ENCODE peak calls at places on chromosomes 16 and 17, in four cellular contexts. One of them, this sample, is unnamed.

GRCh38 chr17:63124536-63124935 is 158.5 kb downstream of the TANC2 start:
- DNase-seq in ovary: no peak
- DNase-seq in transverse colon: no peak
- DNase-seq in spleen: no peak
- DNase-seq in this sample: no peak

GRCh38 chr17:33082529-33083148 is 91.0 kb downstream of the SPACA3 start:
- DNase-seq in transverse colon: no peak
- DNase-seq in ovary: no peak
- DNase-seq in spleen: no peak
- DNase-seq in this sample: no peak

GRCh38 chr16:84503751-84504395 is 586 bp downstream of the MEAK7 start:
- DNase-seq in transverse colon: no peak
- DNase-seq in ovary: no peak
- DNase-seq in spleen: peak
- DNase-seq in this sample: no peak

GRCh38 chr17:70521821-70522256 is 352.5 kb downstream of the KCNJ2 start:
- DNase-seq in ovary: no peak
- DNase-seq in transverse colon: peak
- DNase-seq in spleen: no peak
- DNase-seq in this sample: peak

GRCh38 chr16:55655709-55656694 is at the start of gene SLC6A2:
- DNase-seq in transverse colon: no peak
- DNase-seq in spleen: no peak
- DNase-seq in ovary: no peak
- DNase-seq in this sample: no peak

GRCh38 chr17:35447494-35447893 is 1.1 kb downstream of the SLFN13 start:
- DNase-seq in transverse colon: no peak
- DNase-seq in spleen: no peak
- DNase-seq in ovary: no peak
- DNase-seq in this sample: no peak

GRCh38 chr17:37802712-37803416 is 58.0 kb upstream of the HNF1B start:
- DNase-seq in ovary: no peak
- DNase-seq in transverse colon: no peak
- DNase-seq in spleen: no peak
- DNase-seq in this sample: no peak

GRCh38 chr17:54451051-54451450 is 449.6 kb upstream of the TOM1L1 start:
- DNase-seq in spleen: no peak
- DNase-seq in ovary: no peak
- DNase-seq in transverse colon: no peak
- DNase-seq in this sample: no peak

GRCh38 chr17:9843152-9844010 is 17.7 kb downstream of the GLP2R start:
- DNase-seq in ovary: no peak
- DNase-seq in transverse colon: no peak
- DNase-seq in spleen: no peak
- DNase-seq in this sample: no peak

GRCh38 chr17:27861979-27862378 is 31.2 kb downstream of the LYRM9 start:
- DNase-seq in ovary: no peak
- DNase-seq in spleen: no peak
- DNase-seq in transverse colon: peak
- DNase-seq in this sample: peak

GRCh38 chr17:28717578-28718316 is at the start of gene RAB34:
- DNase-seq in transverse colon: peak
- DNase-seq in spleen: peak
- DNase-seq in ovary: peak
- DNase-seq in this sample: peak

GRCh38 chr17:79977161-79977631 is 58.5 kb downstream of the TBC1D16 start:
- DNase-seq in spleen: no peak
- DNase-seq in transverse colon: no peak
- DNase-seq in ovary: no peak
- DNase-seq in this sample: no peak

GRCh38 chr16:67857547-67858233 is 10.2 kb upstream of the CENPT start:
- DNase-seq in transverse colon: peak
- DNase-seq in spleen: no peak
- DNase-seq in ovary: no peak
- DNase-seq in this sample: peak

GRCh38 chr17:48283390-48283789 is 146.6 kb downstream of the SKAP1 start:
- DNase-seq in transverse colon: no peak
- DNase-seq in spleen: no peak
- DNase-seq in ovary: no peak
- DNase-seq in this sample: no peak

GRCh38 chr17:60311186-60311585 is 80.7 kb downstream of the USP32 start:
- DNase-seq in spleen: no peak
- DNase-seq in ovary: no peak
- DNase-seq in transverse colon: no peak
- DNase-seq in this sample: no peak

GRCh38 chr16:14051110-14051729 is 19.9 kb upstream of the MRTFB start:
- DNase-seq in ovary: no peak
- DNase-seq in transverse colon: no peak
- DNase-seq in spleen: no peak
- DNase-seq in this sample: no peak

GRCh38 chr16:25158401-25158800 is 46.9 kb downstream of the LCMT1 start:
- DNase-seq in transverse colon: no peak
- DNase-seq in spleen: no peak
- DNase-seq in ovary: no peak
- DNase-seq in this sample: no peak

GRCh38 chr16:22938647-22939046 is 124.7 kb downstream of the HS3ST2 start:
- DNase-seq in ovary: no peak
- DNase-seq in transverse colon: no peak
- DNase-seq in spleen: no peak
- DNase-seq in this sample: no peak

GRCh38 chr16:49914697-49915096 is 58.8 kb upstream of the ZNF423 start:
- DNase-seq in ovary: no peak
- DNase-seq in spleen: no peak
- DNase-seq in transverse colon: no peak
- DNase-seq in this sample: no peak

GRCh38 chr17:38751803-38752118 is 780 bp upstream of the PSMB3 start:
- DNase-seq in spleen: peak
- DNase-seq in ovary: peak
- DNase-seq in transverse colon: peak
- DNase-seq in this sample: peak

GRCh38 chr16:87056083-87056482 is 261.1 kb downstream of the C16orf95 start:
- DNase-seq in ovary: no peak
- DNase-seq in transverse colon: no peak
- DNase-seq in spleen: no peak
- DNase-seq in this sample: no peak

GRCh38 chr16:73196670-73197069 is 148.7 kb upstream of the ZFHX3 start:
- DNase-seq in transverse colon: peak
- DNase-seq in spleen: no peak
- DNase-seq in ovary: no peak
- DNase-seq in this sample: peak

GRCh38 chr17:67503184-67503583 is 126.1 kb downstream of the PITPNC1 start:
- DNase-seq in ovary: no peak
- DNase-seq in spleen: no peak
- DNase-seq in transverse colon: no peak
- DNase-seq in this sample: no peak

GRCh38 chr17:44069974-44070454 is 521 bp upstream of the G6PC3 start:
- DNase-seq in ovary: no peak
- DNase-seq in spleen: no peak
- DNase-seq in transverse colon: no peak
- DNase-seq in this sample: no peak

GRCh38 chr16:81586976-81587625 is 142.5 kb downstream of the CMIP start:
- DNase-seq in spleen: no peak
- DNase-seq in transverse colon: no peak
- DNase-seq in ovary: no peak
- DNase-seq in this sample: no peak

GRCh38 chr17:81821603-81822311 is 11.3 kb downstream of the MCRIP1 start:
- DNase-seq in ovary: peak
- DNase-seq in spleen: peak
- DNase-seq in transverse colon: peak
- DNase-seq in this sample: peak

GRCh38 chr17:16352303-16352837 is 899 bp downstream of the CENPV start:
- DNase-seq in transverse colon: peak
- DNase-seq in spleen: peak
- DNase-seq in ovary: peak
- DNase-seq in this sample: peak

GRCh38 chr17:35743911-35744328 is 9.1 kb downstream of the GAS2L2 start:
- DNase-seq in ovary: no peak
- DNase-seq in transverse colon: no peak
- DNase-seq in spleen: no peak
- DNase-seq in this sample: no peak

GRCh38 chr16:15829460-15829859 is 27.4 kb downstream of the MYH11 start:
- DNase-seq in transverse colon: peak
- DNase-seq in ovary: peak
- DNase-seq in spleen: peak
- DNase-seq in this sample: peak

GRCh38 chr16:49600976-49601375 is 227.4 kb downstream of the C16orf78 start:
- DNase-seq in spleen: peak
- DNase-seq in transverse colon: no peak
- DNase-seq in ovary: no peak
- DNase-seq in this sample: no peak

GRCh38 chr17:17361543-17362511 is 58.7 kb downstream of the NT5M start:
- DNase-seq in spleen: peak
- DNase-seq in transverse colon: no peak
- DNase-seq in ovary: no peak
- DNase-seq in this sample: no peak

DNA sequence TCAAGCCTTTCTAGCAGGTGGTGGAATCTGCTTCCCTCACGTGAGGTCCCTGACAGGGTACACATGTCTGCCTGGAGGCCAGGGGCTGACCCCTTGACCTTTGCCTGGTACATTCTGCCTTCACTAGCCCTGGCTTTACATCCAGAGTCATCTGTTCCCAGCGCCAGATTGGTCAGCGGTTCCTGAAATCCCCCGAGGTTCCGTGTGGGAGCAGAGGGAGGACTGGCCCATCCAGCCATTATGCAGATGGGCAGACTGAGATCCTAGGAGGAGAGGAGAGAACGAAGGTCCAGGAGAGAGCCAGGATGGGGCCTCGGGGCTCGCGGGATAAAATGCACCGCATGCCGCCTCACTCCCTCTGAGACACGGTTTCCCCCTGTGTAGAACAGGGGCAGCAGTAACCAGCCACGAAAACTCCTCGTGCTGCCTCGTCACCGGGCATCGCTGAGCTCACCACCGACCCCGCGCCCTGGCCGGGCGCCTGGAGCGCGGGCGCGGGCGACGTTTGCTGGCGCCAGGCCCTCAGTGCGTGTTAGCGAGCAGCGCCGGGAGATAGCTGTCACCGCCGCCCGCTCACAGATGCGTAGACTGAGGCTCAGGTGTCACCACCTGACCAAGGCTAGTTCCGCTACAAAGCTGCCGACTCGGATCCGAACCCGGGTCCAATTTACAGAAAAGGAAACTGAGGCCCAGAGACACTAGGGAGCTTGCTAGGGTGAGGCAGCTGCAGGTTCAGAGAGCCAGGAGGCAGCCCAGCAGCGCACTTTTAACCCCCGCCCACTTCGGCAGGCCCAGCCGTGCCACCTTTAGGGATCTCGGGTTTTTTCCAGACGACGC is 811 bp upstream of the MAP2K3 start:
- DNase-seq in spleen: peak
- DNase-seq in ovary: peak
- DNase-seq in transverse colon: peak
- DNase-seq in this sample: no peak
- H3K4me3 ChIP-seq in spleen: peak
- H3K4me3 ChIP-seq in ovary: peak
- H3K4me3 ChIP-seq in transverse colon: peak
- H3K4me3 ChIP-seq in this sample: peak

GRCh38 chr16:48054881-48055601 is 100.8 kb downstream of the ABCC12 start:
- DNase-seq in spleen: no peak
- DNase-seq in transverse colon: peak
- DNase-seq in ovary: peak
- DNase-seq in this sample: peak

GRCh38 chr16:48049832-48050231 is 106.0 kb downstream of the ABCC12 start:
- DNase-seq in spleen: no peak
- DNase-seq in transverse colon: no peak
- DNase-seq in ovary: no peak
- DNase-seq in this sample: no peak

GRCh38 chr16:48050871-48051270 is 104.9 kb downstream of the ABCC12 start:
- DNase-seq in spleen: no peak
- DNase-seq in transverse colon: no peak
- DNase-seq in ovary: no peak
- DNase-seq in this sample: no peak

GRCh38 chr16:48052731-48053130 is 103.1 kb downstream of the ABCC12 start:
- DNase-seq in ovary: no peak
- DNase-seq in spleen: no peak
- DNase-seq in transverse colon: no peak
- DNase-seq in this sample: no peak

GRCh38 chr16:48053346-48053745 is 102.4 kb downstream of the ABCC12 start:
- DNase-seq in ovary: peak
- DNase-seq in spleen: no peak
- DNase-seq in transverse colon: no peak
- DNase-seq in this sample: no peak
- H3K27ac ChIP-seq in ovary: no peak
- H3K27ac ChIP-seq in spleen: peak
- H3K27ac ChIP-seq in transverse colon: no peak
- H3K27ac ChIP-seq in this sample: no peak

GRCh38 chr17:1643293-1643998 is 2.1 kb downstream of the SCARF1 start:
- DNase-seq in transverse colon: peak
- DNase-seq in ovary: no peak
- DNase-seq in spleen: peak
- DNase-seq in this sample: peak
- H3K4me3 ChIP-seq in transverse colon: peak
- H3K4me3 ChIP-seq in ovary: peak
- H3K4me3 ChIP-seq in spleen: peak
- H3K4me3 ChIP-seq in this sample: peak

GRCh38 chr17:76354317-76354729 is 607 bp upstream of the PRPSAP1 start:
- DNase-seq in transverse colon: no peak
- DNase-seq in spleen: peak
- DNase-seq in ovary: no peak
- DNase-seq in this sample: no peak
- H3K27ac ChIP-seq in transverse colon: peak
- H3K27ac ChIP-seq in spleen: peak
- H3K27ac ChIP-seq in ovary: no peak
- H3K27ac ChIP-seq in this sample: peak

DNA sequence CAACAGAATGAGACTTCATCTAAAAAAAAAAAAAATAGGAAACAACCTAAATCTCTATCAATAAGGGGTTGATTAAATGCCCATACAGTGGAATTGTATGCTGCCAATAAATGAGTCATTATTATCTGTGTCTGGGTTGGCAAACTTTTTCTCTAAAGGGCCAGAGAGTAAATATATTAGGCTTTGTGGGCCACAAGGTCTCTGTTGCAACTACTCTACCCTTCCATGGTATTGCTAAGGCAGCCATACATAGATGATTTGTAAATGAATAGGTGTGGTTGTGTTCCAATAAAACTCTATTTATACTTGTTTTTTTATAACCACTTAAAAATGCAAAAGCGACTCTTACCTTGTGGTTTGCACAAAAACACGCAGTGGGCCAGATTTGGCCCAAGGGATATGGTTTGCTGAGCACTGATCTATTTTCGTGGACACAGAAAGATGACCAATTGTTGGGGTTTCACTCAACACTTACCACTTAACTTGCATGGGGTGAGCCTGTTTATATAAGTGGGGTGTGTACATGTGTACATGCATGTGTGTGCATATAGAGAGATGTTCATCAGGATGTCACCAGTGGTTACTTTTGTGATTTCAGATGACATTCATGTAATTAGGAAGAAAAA is 12.4 kb upstream of the IL4R start:
- DNase-seq in ovary: no peak
- DNase-seq in spleen: no peak
- DNase-seq in transverse colon: no peak
- DNase-seq in this sample: no peak
- H3K4me3 ChIP-seq in ovary: no peak
- H3K4me3 ChIP-seq in spleen: no peak
- H3K4me3 ChIP-seq in transverse colon: no peak
- H3K4me3 ChIP-seq in this sample: no peak